ENCODE peak calls at places on chromosomes 7 and 10, in eight cellular contexts. P, U, G, A, M, I, H and J are unnamed samples.

GRCh38 chr10:22133640-22134624 is 83.9 kb downstream of the EBLN1 start:
- DNase-seq in P (no peak), U (peak; percentile 21), G (no peak), A (no peak), M (no peak), I (no peak), H (no peak), J (no peak)

GRCh38 chr7:142482899-142483658 is 225.2 kb upstream of the PRSS58 start:
- DNase-seq in P (no peak), U (no peak), G (no peak), A (no peak), M (peak; percentile 72), I (no peak), H (peak; percentile 76), J (no peak)

GRCh38 chr7:133854739-133855138 is 272.4 kb upstream of the LRGUK start:
- DNase-seq in P (no peak), U (no peak), G (no peak), A (no peak), M (peak; percentile 68), I (no peak), H (no peak), J (no peak)

GRCh38 chr10:6033954-6034353 is 28.2 kb downstream of the IL2RA start:
- DNase-seq in P (no peak), U (peak; percentile 22), G (no peak), A (no peak), M (peak; percentile 85), I (no peak), H (no peak), J (no peak)

GRCh38 chr7:3042861-3043489 is 692 bp downstream of the CARD11 start:
- DNase-seq in P (no peak), U (no peak), G (no peak), A (no peak), M (no peak), I (no peak), H (no peak), J (no peak)

GRCh38 chr7:27095897-27096755 is at the start of gene HOXA1:
- DNase-seq in P (peak; percentile 49), U (peak; percentile 16), G (peak; percentile 71), A (peak; percentile 77), M (peak; percentile 98), I (peak; percentile 83), H (peak; percentile 89), J (peak; percentile 86)

GRCh38 chr7:141674201-141674671 is 27.7 kb downstream of the DENND11 start:
- DNase-seq in P (no peak), U (peak; percentile 48), G (no peak), A (no peak), M (peak; percentile 6), I (no peak), H (no peak), J (no peak)

GRCh38 chr10:95475003-95475383 is 86.2 kb downstream of the SORBS1 start:
- DNase-seq in P (peak; percentile 31), U (no peak), G (no peak), A (no peak), M (no peak), I (no peak), H (no peak), J (no peak)

GRCh38 chr7:140594131-140594691 is 46.4 kb downstream of the DENND2A start:
- DNase-seq in P (peak; percentile 56), U (peak; percentile 73), G (no peak), A (no peak), M (no peak), I (no peak), H (no peak), J (no peak)

GRCh38 chr10:43219848-43220247 is 47.0 kb downstream of the RASGEF1A start:
- DNase-seq in P (no peak), U (no peak), G (no peak), A (no peak), M (no peak), I (no peak), H (no peak), J (peak; percentile 41)

GRCh38 chr7:81029523-81029922 is 110.7 kb upstream of the SEMA3C start:
- DNase-seq in P (no peak), U (no peak), G (no peak), A (no peak), M (no peak), I (no peak), H (peak; percentile 29), J (no peak)

GRCh38 chr7:151462306-151462779 is 22.4 kb upstream of the CRYGN start:
- DNase-seq in P (no peak), U (no peak), G (no peak), A (no peak), M (no peak), I (no peak), H (no peak), J (no peak)

GRCh38 chr7:7750571-7751242 is 32.3 kb upstream of the RPA3 start:
- DNase-seq in P (no peak), U (no peak), G (no peak), A (no peak), M (no peak), I (no peak), H (no peak), J (no peak)

GRCh38 chr10:26437637-26438461 is at the start of gene APBB1IP:
- DNase-seq in P (peak; percentile 81), U (peak; percentile 48), G (peak; percentile 91), A (peak; percentile 96), M (peak; percentile 91), I (no peak), H (no peak), J (peak; percentile 98)

GRCh38 chr10:20877986-20878979 is 18.8 kb downstream of the NEBL start:
- DNase-seq in P (no peak), U (no peak), G (no peak), A (no peak), M (peak; percentile 5), I (no peak), H (no peak), J (no peak)

GRCh38 chr10:13349776-13350274 is 1.7 kb upstream of the SEPHS1 start:
- DNase-seq in P (peak; percentile 38), U (peak; percentile 47), G (no peak), A (peak; percentile 54), M (peak; percentile 77), I (peak; percentile 53), H (peak; percentile 45), J (peak; percentile 80)

GRCh38 chr10:54869022-54869421 is 68.0 kb upstream of the PCDH15 start:
- DNase-seq in P (no peak), U (no peak), G (no peak), A (no peak), M (no peak), I (no peak), H (no peak), J (no peak)

GRCh38 chr7:50303894-50304157 is 690 bp upstream of the IKZF1 start:
- DNase-seq in P (no peak), U (no peak), G (no peak), A (no peak), M (peak; percentile 18), I (no peak), H (no peak), J (peak; percentile 91)

GRCh38 chr10:133474027-133474426 is 20.3 kb downstream of the SCART1 start:
- DNase-seq in P (no peak), U (no peak), G (no peak), A (no peak), M (no peak), I (no peak), H (no peak), J (no peak)

GRCh38 chr10:133473270-133473669 is 19.5 kb downstream of the SCART1 start:
- DNase-seq in P (no peak), U (no peak), G (no peak), A (no peak), M (no peak), I (no peak), H (no peak), J (peak; percentile 20)

GRCh38 chr10:133474833-133475734 is 21.3 kb downstream of the SCART1 start:
- DNase-seq in P (no peak), U (no peak), G (peak; percentile 40), A (no peak), M (no peak), I (no peak), H (no peak), J (no peak)

GRCh38 chr10:133467286-133467911 is 13.7 kb downstream of the SCART1 start:
- DNase-seq in P (no peak), U (no peak), G (peak; percentile 47), A (no peak), M (no peak), I (no peak), H (no peak), J (no peak)

GRCh38 chr10:133471300-133472109 is 17.8 kb downstream of the SCART1 start:
- DNase-seq in P (no peak), U (no peak), G (no peak), A (no peak), M (no peak), I (no peak), H (no peak), J (peak; percentile 37)
- H3K9me3 ChIP-seq in P (no peaks in the 10 kb centered on the region), U (no peaks in the 10 kb centered on the region), G (no peaks in the 10 kb centered on the region), A (no peaks in the 10 kb centered on the region), M (no peaks in the 10 kb centered on the region), I (no peaks in the 10 kb centered on the region), H (no peaks in the 10 kb centered on the region), J (no peaks in the 10 kb centered on the region)

DNA sequence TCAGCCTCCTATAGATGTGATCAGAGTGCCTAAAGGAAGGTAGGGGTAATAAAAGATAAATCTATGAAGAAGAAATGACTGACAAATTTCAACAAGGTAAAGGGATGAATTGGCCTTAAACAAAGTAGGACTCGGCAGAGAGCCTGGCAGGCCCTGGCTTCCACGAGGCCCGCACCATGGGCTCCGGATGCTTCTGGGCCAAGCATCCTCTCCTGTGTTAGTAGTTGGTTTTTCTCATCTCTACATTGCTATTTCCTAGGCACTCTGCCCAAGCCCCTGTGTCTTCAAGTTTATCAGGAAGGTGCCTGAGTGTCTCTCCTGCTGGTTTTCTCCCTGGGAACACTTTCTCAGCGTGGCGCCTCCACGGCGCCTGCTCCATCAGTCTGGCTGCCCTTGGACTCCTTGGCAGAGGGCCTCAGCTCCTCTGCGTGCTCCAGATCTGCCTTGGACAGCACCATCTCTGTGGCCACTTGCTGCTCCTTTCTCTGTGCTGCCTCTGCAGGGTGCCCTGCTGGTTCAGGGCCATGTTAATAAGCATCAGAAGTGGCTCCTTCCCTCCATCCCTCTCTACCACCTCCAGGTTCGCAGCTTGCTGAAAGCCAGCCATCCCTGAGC is 413.3 kb upstream of the DPP6 start:
- DNase-seq in P (no peak), U (no peak), G (no peak), A (no peak), M (no peak), I (no peak), H (no peak), J (no peak)
- H3K9me3 ChIP-seq in P (peaks cover 28% of the 10 kb centered on the region), U (no peaks in the 10 kb centered on the region), G (peaks cover 14% of the 10 kb centered on the region), A (peaks cover 10% of the 10 kb centered on the region), M (no peaks in the 10 kb centered on the region), I (no peaks in the 10 kb centered on the region), H (no peaks in the 10 kb centered on the region), J (peaks cover 45% of the 10 kb centered on the region)

GRCh38 chr10:133536198-133536597 is 9.0 kb downstream of the CYP2E1 start:
- DNase-seq in P (no peak), U (no peak), G (no peak), A (no peak), M (no peak), I (no peak), H (no peak), J (no peak)
- H3K9me3 ChIP-seq in P (no peaks in the 10 kb centered on the region), U (no peaks in the 10 kb centered on the region), G (no peaks in the 10 kb centered on the region), A (no peaks in the 10 kb centered on the region), M (no peaks in the 10 kb centered on the region), I (no peaks in the 10 kb centered on the region), H (no peaks in the 10 kb centered on the region), J (no peaks in the 10 kb centered on the region)

DNA sequence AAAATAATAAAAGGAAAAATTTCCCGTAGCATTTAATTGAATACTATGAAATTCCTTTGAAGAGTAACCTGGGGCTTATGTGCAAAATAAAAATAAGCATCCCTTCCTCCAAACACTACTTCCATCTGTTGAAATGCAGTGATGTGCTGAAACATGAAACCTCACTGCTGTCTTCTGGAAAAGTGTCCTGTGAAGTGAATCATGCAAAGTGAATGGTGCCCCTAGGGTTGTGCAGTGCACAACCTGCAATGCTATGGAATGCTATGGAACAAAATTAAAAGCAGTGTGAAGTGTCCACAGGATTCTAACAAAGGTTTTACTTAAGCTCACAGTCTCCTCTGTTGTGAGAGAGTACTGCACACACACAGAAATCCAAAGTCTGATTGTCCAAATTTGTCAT is 480.9 kb downstream of the ETV1 start:
- DNase-seq in P (no peak), U (no peak), G (no peak), A (no peak), M (peak; percentile 4), I (no peak), H (no peak), J (no peak)
- H3K9me3 ChIP-seq in P (peaks cover 13% of the 10 kb centered on the region), U (no peaks in the 10 kb centered on the region), G (peaks cover 6% of the 10 kb centered on the region), A (no peaks in the 10 kb centered on the region), M (no peaks in the 10 kb centered on the region), I (no peaks in the 10 kb centered on the region), H (no peaks in the 10 kb centered on the region), J (no peaks in the 10 kb centered on the region)